ENCODE peak calls at places on chromosomes 2 and 18, in seven cellular contexts. One of them, this sample, is unnamed.
A peak's percentile ranks its signal among the peaks of the same experiment; 100 is the strongest.

GRCh38 chr2:127605691-127606277 is 40.2 kb upstream of the GPR17 start:
- DNase-seq in retina: no peak
- DNase-seq in sciatic nerve: peak; percentile 25
- DNase-seq in GM23248: no peak
- DNase-seq in heart left ventricle: no peak
- DNase-seq in suprapubic skin: peak; percentile 49
- DNase-seq in H54: no peak
- DNase-seq in this sample: no peak

GRCh38 chr2:139271149-139271548 is 491.0 kb upstream of the NXPH2 start:
- DNase-seq in retina: no peak
- DNase-seq in sciatic nerve: no peak
- DNase-seq in GM23248: no peak
- DNase-seq in heart left ventricle: no peak
- DNase-seq in suprapubic skin: no peak
- DNase-seq in H54: no peak
- DNase-seq in this sample: no peak

GRCh38 chr2:110173523-110173922 is 31.3 kb downstream of the NPHP1 start:
- DNase-seq in retina: no peak
- DNase-seq in sciatic nerve: no peak
- DNase-seq in GM23248: peak; percentile 33
- DNase-seq in heart left ventricle: no peak
- DNase-seq in suprapubic skin: no peak
- DNase-seq in H54: no peak
- DNase-seq in this sample: no peak

GRCh38 chr18:5673576-5673975 is 129.8 kb upstream of the EPB41L3 start:
- DNase-seq in retina: no peak
- DNase-seq in sciatic nerve: no peak
- DNase-seq in GM23248: no peak
- DNase-seq in heart left ventricle: no peak
- DNase-seq in suprapubic skin: no peak
- DNase-seq in H54: no peak
- DNase-seq in this sample: no peak

GRCh38 chr18:79513381-79514081 is 117.8 kb downstream of the NFATC1 start:
- DNase-seq in retina: no peak
- DNase-seq in sciatic nerve: peak; percentile 58
- DNase-seq in GM23248: no peak
- DNase-seq in heart left ventricle: no peak
- DNase-seq in suprapubic skin: peak; percentile 63
- DNase-seq in H54: no peak
- DNase-seq in this sample: no peak

GRCh38 chr2:38697116-38697840 is 31.4 kb downstream of the GALM start:
- DNase-seq in retina: no peak
- DNase-seq in sciatic nerve: no peak
- DNase-seq in GM23248: no peak
- DNase-seq in heart left ventricle: no peak
- DNase-seq in suprapubic skin: no peak
- DNase-seq in H54: no peak
- DNase-seq in this sample: no peak

GRCh38 chr2:31729442-31730092 is 148.8 kb upstream of the SRD5A2 start:
- DNase-seq in retina: no peak
- DNase-seq in sciatic nerve: no peak
- DNase-seq in GM23248: peak; percentile 69
- DNase-seq in heart left ventricle: no peak
- DNase-seq in suprapubic skin: no peak
- DNase-seq in H54: peak; percentile 5
- DNase-seq in this sample: no peak

GRCh38 chr2:156765043-156765442 is 328.9 kb downstream of the GPD2 start:
- DNase-seq in retina: no peak
- DNase-seq in sciatic nerve: no peak
- DNase-seq in GM23248: no peak
- DNase-seq in heart left ventricle: no peak
- DNase-seq in suprapubic skin: no peak
- DNase-seq in H54: no peak
- DNase-seq in this sample: no peak

GRCh38 chr2:240590681-240591111 is 4.2 kb downstream of the CAPN10 start:
- DNase-seq in retina: no peak
- DNase-seq in sciatic nerve: peak; percentile 57
- DNase-seq in GM23248: no peak
- DNase-seq in heart left ventricle: peak; percentile 27
- DNase-seq in suprapubic skin: no peak
- DNase-seq in H54: no peak
- DNase-seq in this sample: no peak

GRCh38 chr2:26034597-26035067 is 748 bp downstream of the RAB10 start:
- DNase-seq in retina: no peak
- DNase-seq in sciatic nerve: no peak
- DNase-seq in GM23248: peak; percentile 44
- DNase-seq in heart left ventricle: no peak
- DNase-seq in suprapubic skin: no peak
- DNase-seq in H54: no peak
- DNase-seq in this sample: no peak

GRCh38 chr2:148130571-148130970 is 109.7 kb downstream of the MBD5 start:
- DNase-seq in retina: no peak
- DNase-seq in sciatic nerve: no peak
- DNase-seq in GM23248: peak; percentile 61
- DNase-seq in heart left ventricle: no peak
- DNase-seq in suprapubic skin: no peak
- DNase-seq in H54: peak; percentile 3
- DNase-seq in this sample: no peak

GRCh38 chr2:45585267-45585861 is 25.7 kb downstream of the SRBD1 start:
- DNase-seq in retina: no peak
- DNase-seq in sciatic nerve: no peak
- DNase-seq in GM23248: peak; percentile 75
- DNase-seq in heart left ventricle: no peak
- DNase-seq in suprapubic skin: no peak
- DNase-seq in H54: no peak
- DNase-seq in this sample: no peak

GRCh38 chr2:86065512-86065911 is 40.2 kb downstream of the POLR1A start:
- DNase-seq in retina: no peak
- DNase-seq in sciatic nerve: no peak
- DNase-seq in GM23248: peak; percentile 70
- DNase-seq in heart left ventricle: no peak
- DNase-seq in suprapubic skin: no peak
- DNase-seq in H54: no peak
- DNase-seq in this sample: no peak

GRCh38 chr18:68574311-68574710 is 140.6 kb downstream of the TMX3 start:
- DNase-seq in retina: no peak
- DNase-seq in sciatic nerve: no peak
- DNase-seq in GM23248: no peak
- DNase-seq in heart left ventricle: no peak
- DNase-seq in suprapubic skin: no peak
- DNase-seq in H54: no peak
- DNase-seq in this sample: no peak

GRCh38 chr18:35732652-35733051 is 151.1 kb downstream of the GALNT1 start:
- DNase-seq in retina: no peak
- DNase-seq in sciatic nerve: no peak
- DNase-seq in GM23248: peak; percentile 81
- DNase-seq in heart left ventricle: no peak
- DNase-seq in suprapubic skin: no peak
- DNase-seq in H54: no peak
- DNase-seq in this sample: no peak

GRCh38 chr2:2060431-2060830 is 270.6 kb downstream of the MYT1L start:
- DNase-seq in retina: no peak
- DNase-seq in sciatic nerve: no peak
- DNase-seq in GM23248: no peak
- DNase-seq in heart left ventricle: no peak
- DNase-seq in suprapubic skin: no peak
- DNase-seq in H54: no peak
- DNase-seq in this sample: no peak

GRCh38 chr2:149169653-149170052 is 131.2 kb downstream of the LYPD6B start:
- DNase-seq in retina: no peak
- DNase-seq in sciatic nerve: no peak
- DNase-seq in GM23248: peak; percentile 52
- DNase-seq in heart left ventricle: no peak
- DNase-seq in suprapubic skin: no peak
- DNase-seq in H54: no peak
- DNase-seq in this sample: peak; percentile 40

GRCh38 chr2:15728247-15728721 is 136.6 kb downstream of the DDX1 start:
- DNase-seq in retina: no peak
- DNase-seq in sciatic nerve: no peak
- DNase-seq in GM23248: no peak
- DNase-seq in heart left ventricle: no peak
- DNase-seq in suprapubic skin: no peak
- DNase-seq in H54: no peak
- DNase-seq in this sample: no peak

GRCh38 chr2:10982931-10983701 is 71.4 kb downstream of the KCNF1 start:
- DNase-seq in retina: peak; percentile 55
- DNase-seq in sciatic nerve: peak; percentile 40
- DNase-seq in GM23248: peak; percentile 16
- DNase-seq in heart left ventricle: peak; percentile 82
- DNase-seq in suprapubic skin: peak; percentile 76
- DNase-seq in H54: no peak
- DNase-seq in this sample: peak; percentile 39

GRCh38 chr2:224909885-224910517 is 132.3 kb downstream of the DOCK10 start:
- DNase-seq in retina: peak; percentile 50
- DNase-seq in sciatic nerve: peak; percentile 83
- DNase-seq in GM23248: peak; percentile 89
- DNase-seq in heart left ventricle: peak; percentile 40
- DNase-seq in suprapubic skin: peak; percentile 81
- DNase-seq in H54: no peak
- DNase-seq in this sample: peak; percentile 62

GRCh38 chr2:98459776-98460175 is 15.1 kb downstream of the INPP4A start:
- DNase-seq in retina: no peak
- DNase-seq in sciatic nerve: no peak
- DNase-seq in GM23248: no peak
- DNase-seq in heart left ventricle: no peak
- DNase-seq in suprapubic skin: no peak
- DNase-seq in H54: no peak
- DNase-seq in this sample: no peak

GRCh38 chr2:61626827-61627226 is 88.7 kb upstream of the XPO1 start:
- DNase-seq in retina: no peak
- DNase-seq in sciatic nerve: no peak
- DNase-seq in GM23248: no peak
- DNase-seq in heart left ventricle: no peak
- DNase-seq in suprapubic skin: no peak
- DNase-seq in H54: no peak
- DNase-seq in this sample: no peak

GRCh38 chr2:220837226-220837625 is 734.9 kb downstream of the EPHA4 start:
- DNase-seq in retina: no peak
- DNase-seq in sciatic nerve: no peak
- DNase-seq in GM23248: no peak
- DNase-seq in heart left ventricle: no peak
- DNase-seq in suprapubic skin: no peak
- DNase-seq in H54: no peak
- DNase-seq in this sample: no peak

GRCh38 chr2:142165790-142166189 is 35.0 kb upstream of the LRP1B start:
- DNase-seq in retina: peak; percentile 16
- DNase-seq in sciatic nerve: no peak
- DNase-seq in GM23248: peak; percentile 48
- DNase-seq in heart left ventricle: no peak
- DNase-seq in suprapubic skin: no peak
- DNase-seq in H54: no peak
- DNase-seq in this sample: no peak

GRCh38 chr2:78602862-78603261 is 422.6 kb upstream of the REG3G start:
- DNase-seq in retina: no peak
- DNase-seq in sciatic nerve: no peak
- DNase-seq in GM23248: no peak
- DNase-seq in heart left ventricle: no peak
- DNase-seq in suprapubic skin: no peak
- DNase-seq in H54: no peak
- DNase-seq in this sample: no peak

GRCh38 chr2:16407358-16407757 is 258.3 kb downstream of the CYRIA start:
- DNase-seq in retina: no peak
- DNase-seq in sciatic nerve: no peak
- DNase-seq in GM23248: no peak
- DNase-seq in heart left ventricle: peak; percentile 75
- DNase-seq in suprapubic skin: no peak
- DNase-seq in H54: no peak
- DNase-seq in this sample: no peak

GRCh38 chr2:15730545-15731212 is 139.0 kb downstream of the DDX1 start:
- DNase-seq in retina: peak; percentile 72
- DNase-seq in sciatic nerve: peak; percentile 97
- DNase-seq in GM23248: peak; percentile 92
- DNase-seq in heart left ventricle: peak; percentile 97
- DNase-seq in suprapubic skin: peak; percentile 91
- DNase-seq in H54: peak; percentile 85
- DNase-seq in this sample: peak; percentile 86

GRCh38 chr18:76558881-76559667 is 64.0 kb upstream of the ZNF516 start:
- DNase-seq in retina: no peak
- DNase-seq in sciatic nerve: no peak
- DNase-seq in GM23248: peak; percentile 19
- DNase-seq in heart left ventricle: no peak
- DNase-seq in suprapubic skin: no peak
- DNase-seq in H54: no peak
- DNase-seq in this sample: no peak